ENCODE peak calls at places on chromosomes 11 and 22, in seven cellular contexts. L is dorsolateral prefrontal cortex; M is H7; O is foreskin fibroblast; Z is stimulated activated CD4-positive, alpha-beta T cell treated with anti-CD3 and anti-CD28 coated beads, TNF-alpha, amount 100 ng/mL, for 1 hour; J is T-helper 2 cell; I is adrenal gland. T is an unnamed sample.

GRCh38 chr22:49324527-49325491 is 502.9 kb downstream of the BRD1 start:
- DNase-seq in L (no peak), M (peak; percentile 29), O (no peak), Z (no peak), J (no peak), I (peak; percentile 30), T (no peak)

GRCh38 chr11:19980957-19981669 is 179.2 kb downstream of the DBX1 start:
- DNase-seq in L (no peak), M (no peak), O (peak; percentile 45), Z (no peak), J (no peak), I (no peak), T (no peak)

GRCh38 chr22:17782158-17782557 is 7.9 kb upstream of the BID start:
- DNase-seq in L (no peak), M (no peak), O (no peak), Z (no peak), J (no peak), I (no peak), T (no peak)

GRCh38 chr22:45878901-45879551 is 97.9 kb downstream of the WNT7B start:
- DNase-seq in L (no peak), M (peak; percentile 66), O (no peak), Z (no peak), J (no peak), I (no peak), T (no peak)

GRCh38 chr11:4672470-4672869 is 25.2 kb downstream of the OR51E2 start:
- DNase-seq in L (no peak), M (no peak), O (no peak), Z (no peak), J (no peak), I (no peak), T (no peak)

GRCh38 chr11:115226556-115226955 is 277.7 kb downstream of the CADM1 start:
- DNase-seq in L (no peak), M (no peak), O (peak; percentile 29), Z (no peak), J (no peak), I (no peak), T (peak; percentile 57)

GRCh38 chr11:116958246-116958645 is 120.8 kb upstream of the APOA1 start:
- DNase-seq in L (no peak), M (no peak), O (peak; percentile 23), Z (no peak), J (no peak), I (no peak), T (no peak)

GRCh38 chr11:116309446-116309845 is 463.3 kb downstream of the BUD13 start:
- DNase-seq in L (no peak), M (no peak), O (no peak), Z (no peak), J (no peak), I (no peak), T (no peak)

GRCh38 chr11:116073854-116074837 is 569.9 kb upstream of the CADM1 start:
- DNase-seq in L (peak; percentile 55), M (no peak), O (no peak), Z (no peak), J (no peak), I (peak; percentile 66), T (no peak)

GRCh38 chr11:93895106-93895862 is 44.9 kb upstream of the VSTM5 start:
- DNase-seq in L (no peak), M (peak; percentile 26), O (peak; percentile 42), Z (no peak), J (no peak), I (no peak), T (peak; percentile 39)

GRCh38 chr11:789951-790350 is at the start of gene CEND1:
- DNase-seq in L (peak; percentile 61), M (peak; percentile 94), O (peak; percentile 63), Z (no peak), J (no peak), I (no peak), T (no peak)

GRCh38 chr11:31340903-31341572 is 28.5 kb downstream of the DCDC1 start:
- DNase-seq in L (no peak), M (peak; percentile 49), O (peak; percentile 3), Z (no peak), J (no peak), I (no peak), T (no peak)

GRCh38 chr11:57277845-57278720 is 41.0 kb upstream of the APLNR start:
- DNase-seq in L (peak; percentile 67), M (peak; percentile 68), O (peak; percentile 81), Z (no peak), J (no peak), I (peak; percentile 92), T (peak; percentile 32)

GRCh38 chr11:125376856-125377255 is 119.2 kb downstream of the FEZ1 start:
- DNase-seq in L (no peak), M (no peak), O (no peak), Z (no peak), J (no peak), I (no peak), T (no peak)

GRCh38 chr11:69232821-69233760 is 60.9 kb upstream of the MYEOV start:
- DNase-seq in L (no peak), M (no peak), O (no peak), Z (no peak), J (no peak), I (peak; percentile 14), T (no peak)

GRCh38 chr22:31749636-31750364 is at the start of gene PRR14L:
- DNase-seq in L (peak; percentile 96), M (peak; percentile 98), O (peak; percentile 92), Z (peak; percentile 97), J (peak; percentile 95), I (peak; percentile 99), T (peak; percentile 92)

GRCh38 chr11:115659061-115659963 is 155.1 kb upstream of the CADM1 start:
- DNase-seq in L (no peak), M (peak; percentile 86), O (no peak), Z (no peak), J (no peak), I (peak; percentile 63), T (no peak)

GRCh38 chr11:34654491-34655334 is 33.8 kb downstream of the EHF start:
- DNase-seq in L (peak; percentile 82), M (no peak), O (peak; percentile 91), Z (no peak), J (no peak), I (peak; percentile 97), T (no peak)

GRCh38 chr22:22076361-22076760 is 93.8 kb upstream of the TOP3B start:
- DNase-seq in L (no peak), M (no peak), O (no peak), Z (no peak), J (no peak), I (no peak), T (no peak)

GRCh38 chr22:46053563-46054090 is 76.7 kb upstream of the WNT7B start:
- DNase-seq in L (peak; percentile 66), M (peak; percentile 65), O (peak; percentile 78), Z (no peak), J (peak; percentile 57), I (peak; percentile 81), T (no peak)

GRCh38 chr11:7927635-7928034 is 3.4 kb downstream of the OR10A6 start:
- DNase-seq in L (no peak), M (no peak), O (no peak), Z (no peak), J (no peak), I (no peak), T (no peak)

GRCh38 chr11:102929966-102930365 is 25.6 kb downstream of the MMP13 start:
- DNase-seq in L (no peak), M (no peak), O (no peak), Z (no peak), J (no peak), I (no peak), T (no peak)

GRCh38 chr11:8251767-8252295 is 11.8 kb downstream of the LMO1 start:
- DNase-seq in L (no peak), M (no peak), O (no peak), Z (no peak), J (no peak), I (peak; percentile 45), T (no peak)

GRCh38 chr22:28813772-28814518 is 13.6 kb upstream of the XBP1 start:
- DNase-seq in L (no peak), M (no peak), O (no peak), Z (no peak), J (no peak), I (peak; percentile 74), T (no peak)

GRCh38 chr22:28841111-28841510 is 40.7 kb upstream of the XBP1 start:
- DNase-seq in L (no peak), M (no peak), O (no peak), Z (no peak), J (no peak), I (no peak), T (no peak)

GRCh38 chr11:48210052-48210451 is 6.6 kb upstream of the OR4B1 start:
- DNase-seq in L (no peak), M (no peak), O (no peak), Z (no peak), J (no peak), I (no peak), T (no peak)

T was measured in smooth muscle cell of the brain vasculature.